ENCODE peak calls at places on chromosomes 1 and 21, in seven cellular contexts. D, M, T, E, I, R and A are unnamed samples.

GRCh38 chr1:35505911-35506798 is 51.0 kb downstream of the KIAA0319L start:
- DNase-seq in D (peak), M (no peak), T (peak), E (peak), I (peak), R (peak), A (peak)

GRCh38 chr1:170214117-170214979 is 68.6 kb downstream of the NTMT2 start:
- DNase-seq in D (no peak), M (no peak), T (no peak), E (no peak), I (no peak), R (no peak), A (peak)

GRCh38 chr1:182391028-182391361 is 595 bp downstream of the GLUL start:
- DNase-seq in D (no peak), M (no peak), T (peak), E (no peak), I (no peak), R (no peak), A (no peak)

GRCh38 chr1:15429701-15430149 is 8.5 kb upstream of the CTRC start:
- DNase-seq in D (no peak), M (no peak), T (peak), E (peak), I (peak), R (no peak), A (no peak)

GRCh38 chr1:154407021-154407865 is 2.1 kb downstream of the IL6R start:
- DNase-seq in D (peak), M (no peak), T (no peak), E (peak), I (no peak), R (no peak), A (no peak)

GRCh38 chr21:36194024-36194423 is 37.4 kb downstream of the DOP1B start:
- DNase-seq in D (no peak), M (no peak), T (no peak), E (no peak), I (no peak), R (no peak), A (no peak)

GRCh38 chr1:46996659-46997281 is 26.7 kb upstream of the CYP4X1 start:
- DNase-seq in D (no peak), M (no peak), T (no peak), E (peak), I (no peak), R (no peak), A (no peak)

GRCh38 chr1:44512313-44512885 is 107.3 kb downstream of the RNF220 start:
- DNase-seq in D (no peak), M (no peak), T (no peak), E (no peak), I (no peak), R (no peak), A (no peak)

GRCh38 chr1:156419863-156420208 is 50.8 kb downstream of the RHBG start:
- DNase-seq in D (no peak), M (no peak), T (no peak), E (no peak), I (no peak), R (no peak), A (no peak)

GRCh38 chr1:28176492-28177470 is at the start of gene PTAFR:
- DNase-seq in D (no peak), M (no peak), T (no peak), E (peak), I (no peak), R (no peak), A (no peak)

GRCh38 chr21:42959754-42960153 is 14.6 kb upstream of the PKNOX1 start:
- DNase-seq in D (no peak), M (no peak), T (no peak), E (no peak), I (no peak), R (no peak), A (no peak)

GRCh38 chr1:163048970-163049680 is 20.0 kb upstream of the RGS4 start:
- DNase-seq in D (no peak), M (no peak), T (no peak), E (no peak), I (no peak), R (no peak), A (no peak)

GRCh38 chr1:182293119-182293589 is 98.4 kb downstream of the GLUL start:
- DNase-seq in D (no peak), M (no peak), T (no peak), E (no peak), I (no peak), R (no peak), A (no peak)

GRCh38 chr1:4048921-4049320 is 148.8 kb upstream of the C1orf174 start:
- DNase-seq in D (no peak), M (no peak), T (no peak), E (no peak), I (no peak), R (no peak), A (no peak)

GRCh38 chr1:247741756-247742155 is 3.3 kb downstream of the OR14K1 start:
- DNase-seq in D (no peak), M (no peak), T (no peak), E (no peak), I (no peak), R (no peak), A (no peak)

GRCh38 chr1:72281637-72282270 is 585 bp downstream of the NEGR1 start:
- DNase-seq in D (no peak), M (no peak), T (no peak), E (no peak), I (no peak), R (no peak), A (no peak)

GRCh38 chr1:10682114-10682445 is 114.4 kb downstream of the CASZ1 start:
- DNase-seq in D (no peak), M (no peak), T (no peak), E (no peak), I (no peak), R (no peak), A (no peak)

GRCh38 chr1:206786212-206786886 is 14.1 kb upstream of the IL10 start:
- DNase-seq in D (no peak), M (no peak), T (no peak), E (no peak), I (no peak), R (no peak), A (no peak)

GRCh38 chr1:208132287-208132882 is 111.8 kb downstream of the PLXNA2 start:
- DNase-seq in D (peak), M (no peak), T (peak), E (peak), I (peak), R (no peak), A (peak)
- H3K4me3 ChIP-seq in D (no peak), M (no peak), T (no peak), E (no peak), I (peak), R (no peak), A (no peak)

GRCh38 chr1:228739826-228740225 is 4.5 kb downstream of the RHOU start:
- DNase-seq in D (no peak), M (no peak), T (no peak), E (no peak), I (no peak), R (no peak), A (no peak)

GRCh38 chr1:228737613-228738012 is 2.3 kb downstream of the RHOU start:
- DNase-seq in D (no peak), M (peak), T (no peak), E (no peak), I (no peak), R (no peak), A (no peak)

GRCh38 chr1:228735871-228736586 is 750 bp downstream of the RHOU start:
- DNase-seq in D (peak), M (peak), T (no peak), E (peak), I (no peak), R (no peak), A (no peak)

GRCh38 chr1:228734881-228735801 is at the start of gene RHOU:
- DNase-seq in D (peak), M (peak), T (no peak), E (peak), I (no peak), R (peak), A (no peak)

GRCh38 chr1:228736844-228737415 is 1.7 kb downstream of the RHOU start:
- DNase-seq in D (peak), M (peak), T (no peak), E (no peak), I (no peak), R (no peak), A (no peak)
- H3K4me3 ChIP-seq in D (peak), M (peak), T (no peak), E (peak), I (no peak), R (peak), A (no peak)

DNA sequence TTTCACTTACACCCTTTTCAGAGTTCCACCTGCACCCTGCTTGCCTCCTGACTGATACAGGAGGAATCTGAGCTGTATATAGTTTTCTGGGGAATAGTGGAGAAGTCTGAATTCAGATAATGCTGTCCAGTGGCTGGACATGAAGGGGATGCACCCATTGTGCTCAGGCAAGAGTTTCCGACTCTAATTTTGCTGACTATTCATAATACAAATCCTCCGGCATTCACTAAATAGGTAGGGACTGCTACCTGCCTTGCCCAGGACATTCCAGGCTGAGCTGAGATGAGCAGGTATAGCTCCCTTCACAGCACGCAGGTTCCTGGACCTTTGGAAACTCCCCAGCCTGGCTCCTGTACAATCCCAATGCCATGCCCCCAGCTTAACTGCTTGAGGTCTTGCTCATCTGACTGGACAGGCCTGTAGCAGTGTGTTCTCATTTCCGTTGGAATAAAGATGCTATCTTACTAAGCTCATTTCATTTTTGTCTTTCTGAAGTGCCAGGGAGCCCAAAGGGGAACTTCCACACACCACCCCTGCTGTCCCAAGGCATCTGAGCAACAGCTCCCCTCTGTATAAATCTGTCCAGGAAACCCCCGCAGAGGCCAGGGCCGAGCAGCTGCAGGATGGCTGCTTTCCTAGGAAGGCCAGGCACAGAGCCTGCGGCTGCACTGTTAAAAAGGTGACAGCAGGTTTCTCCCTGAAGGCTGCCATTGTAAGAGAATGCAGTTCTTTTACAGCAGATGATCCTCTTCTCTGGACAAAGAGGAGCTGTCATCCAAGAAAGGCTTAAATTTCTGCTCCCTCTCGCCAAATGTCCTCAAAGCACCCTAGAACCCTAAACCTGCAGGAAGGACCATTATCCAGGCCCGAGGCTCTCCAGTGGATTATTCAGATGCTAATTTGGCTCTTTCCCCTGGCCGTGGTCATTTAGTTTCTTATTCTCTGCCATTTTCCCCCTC is 21.7 kb upstream of the VASH2 start:
- DNase-seq in D (no peak), M (peak), T (no peak), E (no peak), I (no peak), R (no peak), A (no peak)
- H3K4me3 ChIP-seq in D (no peak), M (no peak), T (no peak), E (no peak), I (no peak), R (no peak), A (no peak)

DNA sequence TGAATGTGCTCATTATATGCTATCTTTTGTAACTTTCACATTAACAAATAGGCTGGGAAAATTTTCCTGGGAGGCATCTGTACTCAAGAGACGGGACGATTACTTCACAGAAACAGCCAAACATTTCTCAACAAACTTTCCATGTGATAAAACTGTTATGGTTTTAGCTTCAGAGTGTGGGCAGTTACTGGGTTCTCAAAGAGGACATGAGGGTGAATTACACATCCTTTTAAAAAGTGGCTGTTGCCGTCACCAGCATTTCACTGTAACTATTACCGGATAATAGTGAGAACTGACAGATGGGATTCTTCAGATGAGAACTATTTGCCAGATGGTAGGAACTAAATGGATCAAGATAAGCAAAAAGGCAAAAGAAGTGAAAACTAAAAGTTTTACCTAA is 109.1 kb downstream of the APP start:
- DNase-seq in D (no peak), M (no peak), T (no peak), E (no peak), I (no peak), R (no peak), A (peak)
- H3K4me3 ChIP-seq in D (no peak), M (no peak), T (no peak), E (no peak), I (no peak), R (no peak), A (no peak)

GRCh38 chr1:81449786-81450185 is 350.9 kb upstream of the ADGRL2 start:
- DNase-seq in D (no peak), M (no peak), T (peak), E (no peak), I (no peak), R (no peak), A (no peak)
- H3K4me3 ChIP-seq in D (no peak), M (no peak), T (no peak), E (no peak), I (no peak), R (no peak), A (no peak)

DNA sequence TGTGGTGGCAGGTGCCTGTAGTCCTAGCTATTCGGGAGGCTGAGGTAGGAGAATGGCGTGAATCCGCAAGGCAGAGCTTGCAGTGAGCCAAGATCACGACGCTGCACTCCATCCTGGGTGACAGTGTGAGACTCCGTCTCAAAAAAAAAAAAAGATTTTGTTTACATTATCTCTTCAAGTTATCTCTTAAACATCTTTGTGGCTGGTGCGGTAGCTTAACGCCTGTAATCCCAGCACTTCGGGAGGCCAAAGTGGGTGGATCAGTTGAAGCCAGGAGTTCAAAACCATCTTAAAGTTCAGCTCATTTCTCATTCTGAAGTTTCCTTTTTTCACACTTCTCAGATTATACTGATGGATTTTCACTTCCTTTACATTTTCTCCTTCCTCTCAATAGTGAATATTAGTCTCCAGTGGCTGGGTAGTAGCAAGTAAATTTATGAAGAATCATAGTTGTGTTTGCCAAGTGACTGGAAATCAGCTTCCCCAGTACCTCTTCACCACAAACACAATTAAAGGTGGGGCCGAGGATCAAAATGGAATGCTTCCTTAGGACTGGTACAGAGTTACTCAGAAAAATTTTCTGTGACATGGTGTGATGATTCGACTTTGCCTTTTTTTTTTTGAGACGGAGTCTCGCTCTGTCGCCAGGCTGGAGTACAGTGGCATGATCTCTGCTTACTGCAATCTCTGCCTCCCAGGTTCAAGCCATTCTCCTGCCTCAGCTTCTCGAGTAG is 13.8 kb downstream of the PIP5K1A start:
- DNase-seq in D (no peak), M (no peak), T (no peak), E (no peak), I (no peak), R (no peak), A (no peak)
- H3K4me3 ChIP-seq in D (no peak), M (no peak), T (no peak), E (no peak), I (no peak), R (no peak), A (no peak)